ENCODE peak calls at places on chromosomes 5 and 9, in four cellular contexts. P is RWPE1, E is IMR-90, X is left ventricle myocardium inferior. C is an unnamed sample.

GRCh38 chr5:62138607-62139006 is 167.4 kb upstream of the KIF2A start:
- DNase-seq in P (no peak), E (no peak), X (no peak), C (no peak)

GRCh38 chr9:91127653-91128052 is 234.1 kb downstream of the AUH start:
- DNase-seq in P (no peak), E (peak; percentile 77), X (no peak), C (peak; percentile 41)

GRCh38 chr9:89037325-89037724 is 46.1 kb downstream of the S1PR3 start:
- DNase-seq in P (no peak), E (no peak), X (no peak), C (peak; percentile 35)

GRCh38 chr5:142356318-142356715 is 31.5 kb upstream of the SPRY4 start:
- DNase-seq in P (no peak), E (peak; percentile 79), X (no peak), C (peak; percentile 69)

GRCh38 chr9:77978086-77978781 is 53.4 kb downstream of the GNAQ start:
- DNase-seq in P (no peak), E (no peak), X (no peak), C (no peak)

GRCh38 chr5:181127907-181128626 is 2.9 kb downstream of the OR2V1 start:
- DNase-seq in P (no peak), E (no peak), X (no peak), C (no peak)

GRCh38 chr9:135291165-135291564 is 188.4 kb upstream of the PPP1R26 start:
- DNase-seq in P (no peak), E (no peak), X (no peak), C (no peak)

GRCh38 chr5:179768326-179769085 is 25.3 kb upstream of the LTC4S start:
- DNase-seq in P (no peak), E (no peak), X (no peak), C (no peak)

GRCh38 chr5:153618307-153618706 is 127.8 kb downstream of the GRIA1 start:
- DNase-seq in P (no peak), E (no peak), X (no peak), C (no peak)

GRCh38 chr5:34656001-34656699 is at the start of gene RAI14:
- DNase-seq in P (peak; percentile 81), E (peak; percentile 85), X (peak; percentile 79), C (peak; percentile 87)

GRCh38 chr9:136253246-136254130 is 7.9 kb upstream of the QSOX2 start:
- DNase-seq in P (no peak), E (no peak), X (no peak), C (no peak)

GRCh38 chr5:38596997-38597396 is 40.6 kb upstream of the LIFR start:
- DNase-seq in P (no peak), E (no peak), X (no peak), C (no peak)

GRCh38 chr9:131365546-131365945 is 28.3 kb upstream of the PRRC2B start:
- DNase-seq in P (no peak), E (no peak), X (no peak), C (no peak)

GRCh38 chr5:6950250-6950649 is 237.0 kb downstream of the TENT4A start:
- DNase-seq in P (no peak), E (no peak), X (no peak), C (no peak)

GRCh38 chr5:95530441-95530840 is 24.3 kb downstream of the SKIC3 start:
- DNase-seq in P (peak; percentile 10), E (peak; percentile 95), X (no peak), C (peak; percentile 91)

GRCh38 chr5:91541696-91542095 is 158.6 kb upstream of the ARRDC3 start:
- DNase-seq in P (peak; percentile 64), E (peak; percentile 16), X (no peak), C (peak; percentile 71)

GRCh38 chr5:165029471-165029870 is 1524.1 kb downstream of the MAT2B start:
- DNase-seq in P (no peak), E (peak; percentile 0), X (no peak), C (peak; percentile 38)
- TF ChIP-seq CTCF in P (peak; percentile 15), E (peak; percentile 16), X (no peak), C (peak; percentile 22)

GRCh38 chr9:127729522-127730256 is 5.4 kb downstream of the TOR2A start:
- DNase-seq in P (no peak), E (no peak), X (no peak), C (no peak)
- TF ChIP-seq CTCF in P (no peak), E (no peak), X (no peak), C (no peak)

GRCh38 chr5:159104058-159104651 is 4.4 kb upstream of the EBF1 start:
- DNase-seq in P (no peak), E (peak; percentile 21), X (no peak), C (peak; percentile 62)
- TF ChIP-seq CTCF in P (no peak), E (peak; percentile 30), X (peak; percentile 48), C (peak; percentile 53)

GRCh38 chr9:110049699-110050450 is 158.1 kb downstream of the C9orf152 start:
- DNase-seq in P (peak; percentile 50), E (no peak), X (peak; percentile 44), C (peak; percentile 36)

GRCh38 chr9:110048976-110049698 is 158.8 kb downstream of the C9orf152 start:
- DNase-seq in P (peak; percentile 70), E (no peak), X (no peak), C (peak; percentile 50)

GRCh38 chr9:110047232-110047954 is 160.6 kb downstream of the C9orf152 start:
- DNase-seq in P (no peak), E (no peak), X (no peak), C (no peak)

GRCh38 chr9:110048473-110048975 is 159.4 kb downstream of the C9orf152 start:
- DNase-seq in P (peak; percentile 87), E (peak; percentile 79), X (peak; percentile 84), C (peak; percentile 83)

DNA sequence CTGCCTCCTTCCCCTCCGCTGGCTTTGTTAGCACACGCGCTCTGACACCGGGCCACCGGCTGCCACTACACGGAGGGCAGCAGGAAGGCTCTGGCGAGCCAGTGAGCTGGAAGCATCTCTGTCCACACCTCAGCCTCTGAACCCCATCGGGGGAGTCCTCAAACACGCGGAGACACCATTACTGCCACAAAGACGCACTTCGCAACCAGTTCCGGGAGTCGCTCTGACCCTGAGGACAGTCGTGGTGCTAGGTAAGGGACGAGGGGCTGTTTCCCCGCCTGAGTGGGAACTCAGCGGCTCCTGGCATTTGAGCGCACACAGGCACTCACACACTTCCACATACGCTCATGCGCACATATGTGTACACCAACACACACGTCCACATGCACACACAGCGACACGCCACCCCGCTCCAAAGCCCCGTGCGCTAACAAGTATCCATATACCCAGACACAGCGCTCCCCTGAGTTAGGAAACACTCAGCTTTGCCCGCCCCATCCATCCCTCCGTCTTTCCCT is 159.9 kb downstream of the C9orf152 start:
- DNase-seq in P (no peak), E (no peak), X (peak; percentile 21), C (no peak)
- TF ChIP-seq CTCF in P (no peak), E (no peak), X (no peak), C (no peak)

DNA sequence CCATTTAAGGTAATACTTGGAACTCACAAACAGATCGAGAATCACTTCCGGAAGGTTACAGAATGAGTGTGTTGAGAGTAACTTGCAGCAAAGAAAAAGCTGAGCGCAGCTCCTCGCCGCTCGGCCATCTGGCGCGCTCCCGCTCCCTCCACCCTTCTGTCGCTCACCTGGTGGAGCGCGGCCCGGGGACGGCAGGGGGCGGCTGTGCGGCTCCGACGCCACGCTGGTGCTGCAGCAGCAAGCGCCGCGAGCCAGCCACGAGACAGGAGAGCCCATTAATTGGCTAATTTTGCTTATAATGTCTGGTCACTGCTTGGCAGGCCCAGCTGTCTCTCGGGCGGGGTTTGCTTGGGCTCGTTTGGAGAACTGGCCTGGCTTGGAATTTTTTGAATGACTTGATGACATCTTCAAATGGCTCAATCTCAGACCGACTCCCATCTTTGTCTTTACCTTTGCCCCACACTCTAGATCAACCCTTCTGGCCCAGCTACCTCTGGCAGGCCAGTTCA is 601.8 kb downstream of the CCDC171 start:
- DNase-seq in P (no peak), E (no peak), X (peak; percentile 30), C (peak; percentile 64)
- TF ChIP-seq CTCF in P (no peak), E (no peak), X (peak; percentile 53), C (peak; percentile 29)

GRCh38 chr5:138653502-138653901 is 78.3 kb upstream of the HSPA9 start:
- DNase-seq in P (peak; percentile 30), E (peak; percentile 35), X (no peak), C (no peak)
- TF ChIP-seq CTCF in P (no peak), E (peak; percentile 42), X (peak; percentile 44), C (peak; percentile 28)

GRCh38 chr9:133439337-133439736 is 17.2 kb downstream of the ADAMTS13 start:
- DNase-seq in P (no peak), E (no peak), X (no peak), C (no peak)

GRCh38 chr9:133441571-133441970 is 18.2 kb upstream of the CACFD1 start:
- DNase-seq in P (no peak), E (no peak), X (no peak), C (no peak)

GRCh38 chr9:133440884-133441283 is 18.7 kb downstream of the ADAMTS13 start:
- DNase-seq in P (no peak), E (no peak), X (no peak), C (no peak)

GRCh38 chr9:133436706-133437105 is 14.5 kb downstream of the ADAMTS13 start:
- DNase-seq in P (no peak), E (no peak), X (no peak), C (no peak)

GRCh38 chr9:133437753-133438531 is 15.8 kb downstream of the ADAMTS13 start:
- DNase-seq in P (no peak), E (no peak), X (no peak), C (no peak)
- TF ChIP-seq CTCF in P (no peak), E (peak; percentile 28), X (no peak), C (peak; percentile 23)